ENCODE peak calls at places on chromosomes 5 and 9, in four cellular contexts. One of them, this sample, is unnamed.

GRCh38 chr5:72363146-72363802 is 43.1 kb downstream of the PTCD2 start:
- DNase-seq in GM12864: no peak
- DNase-seq in NCI-H510A: no peak
- DNase-seq in endothelial cell: no peak
- DNase-seq in this sample: no peak

GRCh38 chr9:106644661-106645060 is 218.3 kb upstream of the ZNF462 start:
- DNase-seq in GM12864: no peak
- DNase-seq in NCI-H510A: no peak
- DNase-seq in endothelial cell: no peak
- DNase-seq in this sample: no peak

GRCh38 chr5:128838631-128839030 is 126.7 kb upstream of the SLC27A6 start:
- DNase-seq in GM12864: no peak
- DNase-seq in NCI-H510A: no peak
- DNase-seq in endothelial cell: no peak
- DNase-seq in this sample: no peak

GRCh38 chr5:591746-592145 is 20.4 kb upstream of the CEP72 start:
- DNase-seq in GM12864: no peak
- DNase-seq in NCI-H510A: peak; percentile 80
- DNase-seq in endothelial cell: no peak
- DNase-seq in this sample: no peak

GRCh38 chr9:133563286-133564213 is 29.0 kb downstream of the ADAMTSL2 start:
- DNase-seq in GM12864: no peak
- DNase-seq in NCI-H510A: no peak
- DNase-seq in endothelial cell: no peak
- DNase-seq in this sample: no peak

GRCh38 chr5:34598177-34598794 is 57.8 kb upstream of the RAI14 start:
- DNase-seq in GM12864: no peak
- DNase-seq in NCI-H510A: no peak
- DNase-seq in endothelial cell: no peak
- DNase-seq in this sample: no peak

GRCh38 chr9:108704156-108704852 is 151.5 kb downstream of the ACTL7B start:
- DNase-seq in GM12864: no peak
- DNase-seq in NCI-H510A: no peak
- DNase-seq in endothelial cell: no peak
- DNase-seq in this sample: no peak

GRCh38 chr5:179906795-179907569 is 715 bp downstream of the TBC1D9B start:
- DNase-seq in GM12864: no peak
- DNase-seq in NCI-H510A: no peak
- DNase-seq in endothelial cell: peak; percentile 32
- DNase-seq in this sample: no peak

GRCh38 chr9:8346291-8346690 is 546.7 kb upstream of the DMAC1 start:
- DNase-seq in GM12864: no peak
- DNase-seq in NCI-H510A: no peak
- DNase-seq in endothelial cell: no peak
- DNase-seq in this sample: no peak

GRCh38 chr5:57802131-57802530 is 319.5 kb upstream of the ACTBL2 start:
- DNase-seq in GM12864: no peak
- DNase-seq in NCI-H510A: no peak
- DNase-seq in endothelial cell: no peak
- DNase-seq in this sample: no peak

GRCh38 chr9:79012561-79012960 is 559.2 kb upstream of the TLE4 start:
- DNase-seq in GM12864: no peak
- DNase-seq in NCI-H510A: no peak
- DNase-seq in endothelial cell: no peak
- DNase-seq in this sample: no peak

GRCh38 chr9:136624184-136624951 is 38.3 kb upstream of the EGFL7 start:
- DNase-seq in GM12864: no peak
- DNase-seq in NCI-H510A: no peak
- DNase-seq in endothelial cell: no peak
- DNase-seq in this sample: no peak

GRCh38 chr5:121174351-121174750 is 677.3 kb upstream of the FTMT start:
- DNase-seq in GM12864: no peak
- DNase-seq in NCI-H510A: no peak
- DNase-seq in endothelial cell: no peak
- DNase-seq in this sample: no peak

GRCh38 chr5:178624626-178625546 is 2.0 kb downstream of the CLK4 start:
- DNase-seq in GM12864: no peak
- DNase-seq in NCI-H510A: no peak
- DNase-seq in endothelial cell: no peak
- DNase-seq in this sample: no peak

GRCh38 chr5:57855831-57856230 is 373.2 kb upstream of the ACTBL2 start:
- DNase-seq in GM12864: no peak
- DNase-seq in NCI-H510A: no peak
- DNase-seq in endothelial cell: no peak
- DNase-seq in this sample: no peak

GRCh38 chr5:6490693-6491092 is 42.0 kb downstream of the UBE2QL1 start:
- DNase-seq in GM12864: no peak
- DNase-seq in NCI-H510A: no peak
- DNase-seq in endothelial cell: no peak
- DNase-seq in this sample: no peak

This sample was measured in central memory CD4-positive, alpha-beta T cell.